ENCODE peak calls at places on chromosomes 7 and 10, in six cellular contexts. M, O, B, G, D and U are unnamed samples.

GRCh38 chr7:84218681-84219080 is 24.1 kb upstream of the SEMA3A start:
- DNase-seq in M (no peak), O (no peak), B (peak), G (peak), D (peak), U (no peak)

GRCh38 chr10:65544756-65545155 is 1381.1 kb upstream of the LRRTM3 start:
- DNase-seq in M (no peak), O (no peak), B (no peak), G (no peak), D (no peak), U (no peak)

GRCh38 chr10:65235846-65236245 is 1690.0 kb upstream of the LRRTM3 start:
- DNase-seq in M (no peak), O (no peak), B (no peak), G (no peak), D (no peak), U (no peak)

GRCh38 chr7:138429577-138430250 is 30.3 kb upstream of the TRIM24 start:
- DNase-seq in M (no peak), O (no peak), B (no peak), G (no peak), D (no peak), U (no peak)

GRCh38 chr7:71348751-71349415 is 216.9 kb downstream of the GALNT17 start:
- DNase-seq in M (no peak), O (no peak), B (no peak), G (no peak), D (no peak), U (no peak)

GRCh38 chr10:1947464-1948043 is 210.2 kb upstream of the ADARB2 start:
- DNase-seq in M (no peak), O (no peak), B (no peak), G (no peak), D (no peak), U (no peak)

GRCh38 chr10:130929422-130930325 is 381.8 kb downstream of the TCERG1L start:
- DNase-seq in M (no peak), O (no peak), B (no peak), G (no peak), D (no peak), U (no peak)

GRCh38 chr7:128323489-128324362 is 20.0 kb downstream of the RBM28 start:
- DNase-seq in M (no peak), O (no peak), B (peak), G (peak), D (peak), U (no peak)

GRCh38 chr7:144824360-144824759 is 11.5 kb downstream of the TPK1 start:
- DNase-seq in M (no peak), O (no peak), B (no peak), G (peak), D (peak), U (no peak)

GRCh38 chr10:133095586-133095985 is 7.9 kb downstream of the ADGRA1 start:
- DNase-seq in M (no peak), O (no peak), B (no peak), G (no peak), D (no peak), U (no peak)

GRCh38 chr10:24561453-24561852 is 162.2 kb downstream of the ARHGAP21 start:
- DNase-seq in M (no peak), O (no peak), B (no peak), G (no peak), D (peak), U (no peak)

GRCh38 chr10:84478155-84478554 is 149.8 kb downstream of the CCSER2 start:
- DNase-seq in M (no peak), O (no peak), B (peak), G (peak), D (peak), U (no peak)

GRCh38 chr7:151503902-151504714 is 15.6 kb downstream of the RHEB start:
- DNase-seq in M (peak), O (no peak), B (peak), G (peak), D (peak), U (no peak)

GRCh38 chr10:88879754-88880286 is at the start of gene STAMBPL1:
- DNase-seq in M (no peak), O (no peak), B (peak), G (no peak), D (no peak), U (no peak)

GRCh38 chr7:73451780-73452398 is 18.3 kb downstream of the FZD9 start:
- DNase-seq in M (no peak), O (peak), B (peak), G (peak), D (peak), U (peak)

GRCh38 chr7:99019523-99020412 is 124.1 kb downstream of the SMURF1 start:
- DNase-seq in M (peak), O (no peak), B (no peak), G (no peak), D (no peak), U (no peak)

GRCh38 chr7:22662490-22663145 is 64.4 kb upstream of the IL6 start:
- DNase-seq in M (no peak), O (peak), B (no peak), G (no peak), D (no peak), U (no peak)

GRCh38 chr10:7354330-7355047 is 56.3 kb downstream of the SFMBT2 start:
- DNase-seq in M (no peak), O (no peak), B (peak), G (peak), D (peak), U (no peak)

GRCh38 chr10:96664563-96664962 is 55.8 kb downstream of the PIK3AP1 start:
- DNase-seq in M (no peak), O (peak), B (no peak), G (no peak), D (no peak), U (peak)

GRCh38 chr7:124996778-124997177 is 67.2 kb upstream of the POT1 start:
- DNase-seq in M (no peak), O (no peak), B (no peak), G (peak), D (no peak), U (no peak)

GRCh38 chr7:46320956-46321355 is 399.9 kb upstream of the IGFBP3 start:
- DNase-seq in M (no peak), O (no peak), B (no peak), G (no peak), D (peak), U (no peak)

GRCh38 chr7:84337386-84337785 is 142.8 kb upstream of the SEMA3A start:
- DNase-seq in M (no peak), O (no peak), B (no peak), G (peak), D (peak), U (no peak)

GRCh38 chr7:95330194-95331003 is 6.1 kb upstream of the PON1 start:
- DNase-seq in M (no peak), O (peak), B (no peak), G (peak), D (no peak), U (peak)

GRCh38 chr7:155962968-155963300 is 150.7 kb upstream of the SHH start:
- DNase-seq in M (no peak), O (no peak), B (no peak), G (no peak), D (no peak), U (no peak)

GRCh38 chr10:43707755-43708154 is 59.1 kb upstream of the ZNF32 start:
- DNase-seq in M (no peak), O (no peak), B (peak), G (peak), D (no peak), U (no peak)

GRCh38 chr7:66790725-66791124 is 50.2 kb downstream of the RABGEF1 start:
- DNase-seq in M (no peak), O (no peak), B (no peak), G (no peak), D (no peak), U (no peak)

GRCh38 chr10:86521620-86522384 is at the start of gene WAPL:
- DNase-seq in M (peak), O (peak), B (peak), G (peak), D (peak), U (peak)

GRCh38 chr7:108028111-108028510 is 25.1 kb upstream of the LAMB1 start:
- DNase-seq in M (no peak), O (no peak), B (no peak), G (no peak), D (no peak), U (no peak)

GRCh38 chr10:4083509-4084003 is 298.5 kb upstream of the KLF6 start:
- DNase-seq in M (no peak), O (no peak), B (peak), G (peak), D (no peak), U (no peak)

GRCh38 chr7:132221356-132221755 is 354.9 kb downstream of the PLXNA4 start:
- DNase-seq in M (no peak), O (no peak), B (no peak), G (no peak), D (no peak), U (no peak)

GRCh38 chr10:44242826-44243225 is 142.1 kb downstream of the CXCL12 start:
- DNase-seq in M (no peak), O (peak), B (no peak), G (no peak), D (no peak), U (no peak)

GRCh38 chr7:16923019-16923418 is 41.2 kb upstream of the AGR3 start:
- DNase-seq in M (no peak), O (no peak), B (no peak), G (peak), D (no peak), U (no peak)

GRCh38 chr7:36614954-36615353 is 109.3 kb downstream of the AOAH start:
- DNase-seq in M (no peak), O (no peak), B (no peak), G (no peak), D (no peak), U (no peak)

GRCh38 chr7:27967639-27968038 is 213.0 kb downstream of the JAZF1 start:
- DNase-seq in M (no peak), O (no peak), B (no peak), G (no peak), D (no peak), U (no peak)
- TF ChIP-seq CTCF in M (no peak), O (no peak), B (no peak), G (no peak), D (no peak), U (no peak)

DNA sequence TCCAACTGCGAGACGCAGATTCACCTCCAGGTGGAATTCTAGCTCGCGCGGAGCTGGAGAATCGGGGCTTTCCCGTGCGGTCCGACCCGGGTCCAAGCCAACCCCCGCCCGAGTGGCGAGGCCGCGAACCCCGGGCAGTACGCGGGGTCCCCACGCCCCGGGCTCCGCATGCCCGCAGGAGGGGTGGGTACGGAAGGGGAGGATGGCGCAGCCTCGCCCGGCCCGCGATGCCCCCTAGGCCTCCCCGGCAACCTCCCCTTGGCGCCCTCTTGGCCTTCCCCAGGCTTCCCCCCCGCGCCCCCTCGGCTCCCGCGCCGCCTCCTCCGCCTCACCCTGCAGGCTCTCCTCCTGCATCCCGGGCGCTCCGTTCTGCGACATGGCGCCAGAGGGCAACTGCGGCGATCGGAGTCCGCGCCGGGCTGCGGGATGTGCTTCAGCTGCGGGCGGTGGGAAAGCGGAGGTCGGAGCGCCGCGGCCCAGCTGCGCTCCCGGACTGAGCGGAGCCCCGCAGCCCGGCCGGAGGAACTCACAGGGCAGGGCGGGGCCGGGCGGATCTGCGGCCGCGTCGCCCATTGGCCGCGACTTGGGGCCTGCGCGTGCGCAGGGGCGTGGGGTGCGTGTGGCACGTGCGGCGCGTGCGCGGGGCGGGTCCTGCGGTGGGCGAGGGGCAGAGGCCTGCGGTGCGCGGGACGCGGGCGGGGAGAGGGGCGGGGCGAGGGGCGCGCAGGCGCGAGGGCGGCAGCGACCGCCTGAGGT is at the start of gene BNIP3:
- DNase-seq in M (peak), O (peak), B (peak), G (peak), D (peak), U (peak)
- TF ChIP-seq CTCF in M (peak), O (no peak), B (peak), G (peak), D (no peak), U (no peak)

GRCh38 chr10:34791947-34792346 is 23.1 kb downstream of the PARD3 start:
- DNase-seq in M (no peak), O (no peak), B (no peak), G (no peak), D (no peak), U (no peak)
- TF ChIP-seq CTCF in M (no peak), O (no peak), B (no peak), G (no peak), D (no peak), U (no peak)

GRCh38 chr7:822692-823276 is 9.5 kb upstream of the SUN1 start:
- DNase-seq in M (no peak), O (no peak), B (no peak), G (no peak), D (no peak), U (no peak)
- TF ChIP-seq CTCF in M (no peak), O (no peak), B (no peak), G (no peak), D (no peak), U (no peak)

GRCh38 chr7:100400656-100401055 is 27.4 kb downstream of the PILRA start:
- DNase-seq in M (no peak), O (no peak), B (no peak), G (no peak), D (no peak), U (no peak)
- TF ChIP-seq CTCF in M (no peak), O (peak), B (no peak), G (no peak), D (peak), U (no peak)

GRCh38 chr10:107914450-107915276 is 750.2 kb upstream of the SORCS1 start:
- DNase-seq in M (no peak), O (no peak), B (no peak), G (no peak), D (no peak), U (peak)
- TF ChIP-seq CTCF in M (no peak), O (no peak), B (no peak), G (no peak), D (no peak), U (no peak)

GRCh38 chr7:121202834-121203233 is 126.0 kb upstream of the WNT16 start:
- DNase-seq in M (no peak), O (no peak), B (no peak), G (no peak), D (peak), U (no peak)
- TF ChIP-seq CTCF in M (no peak), O (no peak), B (no peak), G (no peak), D (no peak), U (no peak)

DNA sequence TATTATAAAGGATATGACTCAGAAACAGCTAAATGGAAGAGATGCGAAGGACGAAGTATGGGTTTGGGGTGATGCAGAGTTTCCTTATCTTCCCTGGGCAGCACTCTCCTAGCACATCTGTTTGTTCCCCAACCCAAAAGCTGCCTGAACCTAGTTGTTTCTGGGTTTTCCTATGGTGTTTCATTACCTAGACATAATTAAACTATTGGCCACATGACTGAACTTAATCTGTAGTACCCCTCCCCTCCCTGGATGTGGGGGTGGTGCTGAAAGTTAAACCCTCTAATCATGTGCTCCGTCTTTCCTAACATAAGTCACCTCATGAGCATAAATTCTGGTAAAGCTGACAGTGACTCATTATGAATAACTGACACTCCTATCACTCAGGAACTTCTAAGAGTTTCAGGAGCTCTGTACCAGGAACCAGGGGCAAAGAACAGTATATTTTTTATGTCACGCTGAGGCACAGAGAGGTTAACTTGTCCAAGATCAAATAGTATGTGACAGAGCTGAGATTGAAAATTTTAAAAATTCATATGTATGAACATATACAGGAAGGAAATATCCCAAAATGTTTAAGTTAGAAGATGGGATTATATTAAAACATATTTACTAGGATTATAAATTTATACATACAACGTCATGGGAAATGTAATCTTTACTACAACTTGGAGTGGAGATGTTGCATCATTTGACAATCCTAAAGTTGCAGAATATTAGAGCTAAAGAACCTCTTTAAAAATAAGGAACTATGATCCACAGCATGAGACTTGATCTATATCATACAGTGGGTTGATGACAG is 4.8 kb downstream of the STRIP2 start:
- DNase-seq in M (no peak), O (no peak), B (no peak), G (peak), D (peak), U (no peak)
- TF ChIP-seq CTCF in M (no peak), O (no peak), B (no peak), G (no peak), D (no peak), U (no peak)

DNA sequence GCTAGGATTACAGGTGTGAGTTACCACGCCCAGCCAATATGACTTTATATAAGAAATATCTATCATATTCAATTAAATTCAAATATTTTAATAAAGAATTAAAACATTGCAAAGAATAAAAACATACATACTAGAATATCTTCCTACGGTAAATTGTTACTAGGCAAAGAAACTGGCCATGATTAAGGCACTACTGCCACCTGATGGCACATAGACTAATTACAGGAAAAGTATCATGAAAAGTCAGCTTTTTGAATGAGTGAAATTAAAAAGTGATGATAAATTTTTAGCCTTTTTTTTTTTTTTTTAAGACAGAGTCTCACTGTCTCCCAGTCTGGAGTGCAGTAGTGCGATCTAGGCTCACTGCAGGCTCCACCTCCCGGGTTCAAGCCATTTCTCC is 30.9 kb downstream of the MRPS33 start:
- DNase-seq in M (no peak), O (no peak), B (no peak), G (no peak), D (peak), U (peak)
- TF ChIP-seq CTCF in M (no peak), O (peak), B (no peak), G (no peak), D (peak), U (no peak)